ENCODE peak calls at places on chromosome 3, in four cellular contexts. E, X, U and O are unnamed samples.

GRCh38 chr3:138043266-138044029 is 33.5 kb downstream of the CLDN18 start:
- DNase-seq in E (no peak), U (no peak), X (no peak), O (no peak)

GRCh38 chr3:38131621-38132369 is 5.1 kb downstream of the ACAA1 start:
- DNase-seq in X (no peak), E (no peak), U (no peak), O (no peak)

GRCh38 chr3:21722301-21722700 is 28.7 kb downstream of the ZNF385D start:
- DNase-seq in E (no peak), X (no peak), U (no peak), O (no peak)

GRCh38 chr3:64023187-64023860 is at the start of gene PSMD6:
- DNase-seq in X (peak; percentile 88), E (peak; percentile 92), U (peak; percentile 88), O (peak; percentile 76)

GRCh38 chr3:27507111-27507510 is 22.9 kb upstream of the SLC4A7 start:
- DNase-seq in X (no peak), E (no peak), U (no peak), O (no peak)

GRCh38 chr3:55860040-55860439 is 372.9 kb upstream of the WNT5A start:
- DNase-seq in X (no peak), U (no peak), E (no peak), O (no peak)

GRCh38 chr3:31567036-31567435 is 34.3 kb downstream of the STT3B start:
- DNase-seq in U (no peak), X (no peak), E (no peak), O (peak; percentile 5)

GRCh38 chr3:23767546-23767945 is 38.2 kb upstream of the UBE2E1 start:
- DNase-seq in E (no peak), X (no peak), U (no peak), O (no peak)

DNA sequence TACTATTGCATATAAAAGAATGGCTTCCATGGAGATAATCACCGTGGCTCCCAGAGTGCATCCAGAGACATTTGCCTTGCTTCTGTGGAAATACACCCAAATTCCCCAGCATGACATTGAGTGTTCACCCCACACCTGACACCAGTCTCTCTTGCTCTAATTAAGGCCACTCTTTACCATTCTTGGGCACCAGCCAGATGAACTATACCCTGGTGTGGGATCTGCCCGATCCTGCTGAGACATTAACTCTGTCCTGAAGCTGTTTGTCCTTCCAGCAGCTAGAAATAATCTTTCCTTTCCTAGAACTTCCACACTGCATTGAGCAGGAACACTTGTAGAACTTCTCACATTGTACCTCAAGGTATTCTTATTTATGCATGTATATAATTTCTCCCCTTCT is 105.2 kb downstream of the LPP start:
- DNase-seq in E (no peak), X (no peak), U (no peak), O (peak; percentile 82)
- H3K4me1 ChIP-seq in E (peaks cover 95% of the 10 kb centered on the region), X (no peaks in the 10 kb centered on the region), U (peaks cover 31% of the 10 kb centered on the region), O (peaks cover 9% of the 10 kb centered on the region)

GRCh38 chr3:187536185-187536584 is 134.0 kb downstream of the SST start:
- DNase-seq in U (no peak), E (no peak), X (no peak), O (no peak)
- H3K27me3 ChIP-seq in U (no peaks in the 10 kb centered on the region), E (no peaks in the 10 kb centered on the region), X (no peaks in the 10 kb centered on the region), O (no peaks in the 10 kb centered on the region)

DNA sequence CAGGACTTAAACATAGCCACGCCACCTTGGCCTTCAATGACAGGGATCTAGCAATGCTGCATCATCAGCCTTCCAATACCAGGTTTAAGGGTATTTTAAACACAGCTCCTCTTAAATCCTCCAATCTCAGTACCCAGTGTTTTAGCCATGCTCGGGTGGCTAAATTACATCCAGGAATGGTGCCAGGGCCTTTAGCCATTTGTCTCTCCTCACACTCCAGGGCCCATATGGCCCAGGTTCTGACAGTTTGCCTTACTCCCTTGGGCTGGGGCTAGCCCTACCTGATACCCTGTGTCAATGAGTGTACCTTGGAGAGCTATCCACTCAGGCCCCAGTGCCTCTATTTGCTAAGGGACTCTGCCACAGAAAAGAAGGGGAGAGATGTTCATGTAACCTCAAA is 29.4 kb downstream of the ZNF589 start:
- DNase-seq in U (no peak), E (no peak), X (no peak), O (no peak)
- H3K9me3 ChIP-seq in U (no peaks in the 10 kb centered on the region), E (no peaks in the 10 kb centered on the region), X (no peaks in the 10 kb centered on the region), O (no peaks in the 10 kb centered on the region)

DNA sequence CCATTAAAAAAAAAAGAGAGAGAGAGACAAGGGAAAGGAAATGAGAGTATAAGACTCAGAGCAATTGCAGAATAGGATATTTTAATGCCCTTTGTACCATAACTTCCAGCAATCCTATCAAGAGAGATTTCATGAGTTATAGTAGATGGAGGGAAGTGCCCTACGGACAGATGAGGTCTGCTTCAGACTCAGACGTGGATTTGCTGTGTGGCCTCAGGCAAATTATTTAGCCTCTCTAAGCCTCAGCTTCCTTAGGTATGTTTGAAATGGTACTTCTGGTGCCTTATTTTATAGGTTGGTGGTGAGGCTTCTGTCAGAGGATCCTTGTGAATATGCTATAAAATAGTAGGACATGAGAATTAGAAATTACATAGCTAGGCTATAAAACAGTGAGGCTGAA is 448.2 kb downstream of the EDEM1 start:
- DNase-seq in X (no peak), E (no peak), U (no peak), O (no peak)
- H3K4me1 ChIP-seq in X (no peaks in the 10 kb centered on the region), E (no peaks in the 10 kb centered on the region), U (no peaks in the 10 kb centered on the region), O (no peaks in the 10 kb centered on the region)

DNA sequence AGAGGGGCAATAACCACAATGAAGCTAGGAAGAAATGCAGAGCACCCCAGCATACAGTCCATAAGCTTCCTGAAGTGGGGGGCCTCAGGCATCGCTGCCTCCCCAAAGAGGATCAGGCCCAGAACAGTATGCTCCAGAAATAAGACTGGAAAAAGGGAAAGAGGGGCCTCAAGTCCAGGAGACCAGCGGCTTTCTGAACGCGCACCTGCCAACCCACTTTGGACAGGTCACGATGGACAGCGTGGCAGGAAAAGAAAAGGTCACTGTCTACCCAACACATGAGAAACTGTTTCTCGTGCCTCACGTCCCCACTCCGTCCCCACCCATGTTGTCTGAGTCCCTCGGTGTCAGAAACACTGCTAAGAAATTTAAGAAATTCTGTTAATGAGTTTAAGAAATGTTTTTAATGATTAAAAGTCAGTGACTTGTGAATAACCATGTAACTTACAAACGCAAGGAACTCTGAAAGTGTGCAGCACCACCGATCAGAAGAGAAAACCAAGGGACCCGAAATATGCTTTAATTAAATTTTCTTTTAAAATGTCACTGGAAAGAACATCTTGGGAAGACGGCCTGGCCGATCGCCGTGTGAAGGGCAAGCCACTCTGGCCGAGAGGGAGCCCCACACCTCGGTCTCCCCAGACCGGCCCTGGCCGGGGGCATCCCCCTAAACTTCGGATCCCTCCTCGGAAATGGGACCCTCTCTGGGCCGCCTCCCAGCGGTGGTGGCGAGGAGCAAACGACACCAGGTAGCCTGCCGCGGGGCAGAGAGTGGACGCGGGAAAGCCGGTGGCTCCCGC is 1.7 kb upstream of the PPARG start:
- DNase-seq in U (no peak), X (no peak), E (no peak), O (peak; percentile 41)
- H3K27me3 ChIP-seq in U (no peaks in the 10 kb centered on the region), X (no peaks in the 10 kb centered on the region), E (peaks cover 6% of the 10 kb centered on the region), O (peaks cover 9% of the 10 kb centered on the region)

GRCh38 chr3:183375787-183376186 is 52.6 kb downstream of the MCF2L2 start:
- DNase-seq in U (no peak), E (no peak), X (no peak), O (no peak)
- H3K9me3 ChIP-seq in U (no peaks in the 10 kb centered on the region), E (no peaks in the 10 kb centered on the region), X (no peaks in the 10 kb centered on the region), O (no peaks in the 10 kb centered on the region)

GRCh38 chr3:134829716-134830115 is 34.7 kb downstream of the EPHB1 start:
- DNase-seq in X (no peak), E (no peak), U (no peak), O (no peak)

GRCh38 chr3:134822065-134822464 is 27.0 kb downstream of the EPHB1 start:
- DNase-seq in E (no peak), X (no peak), U (no peak), O (peak; percentile 25)

GRCh38 chr3:134824676-134825290 is 29.7 kb downstream of the EPHB1 start:
- DNase-seq in U (no peak), X (no peak), E (peak; percentile 47), O (no peak)

GRCh38 chr3:134832585-134832984 is 37.5 kb downstream of the EPHB1 start:
- DNase-seq in U (no peak), E (no peak), X (no peak), O (no peak)

GRCh38 chr3:134827213-134827612 is 32.2 kb downstream of the EPHB1 start:
- DNase-seq in U (no peak), X (no peak), E (no peak), O (no peak)
- H3K4me1 ChIP-seq in U (no peaks in the 10 kb centered on the region), X (no peaks in the 10 kb centered on the region), E (peaks cover 7% of the 10 kb centered on the region), O (no peaks in the 10 kb centered on the region)

GRCh38 chr3:123361019-123361418 is 87.9 kb downstream of the ADCY5 start:
- DNase-seq in X (no peak), E (peak; percentile 28), U (no peak), O (no peak)
- H3K27me3 ChIP-seq in X (no peaks in the 10 kb centered on the region), E (no peaks in the 10 kb centered on the region), U (no peaks in the 10 kb centered on the region), O (peaks cover 3% of the 10 kb centered on the region)

GRCh38 chr3:197244751-197245150 is 53.7 kb downstream of the DLG1 start:
- DNase-seq in E (no peak), U (no peak), X (no peak), O (no peak)
- H3K9me3 ChIP-seq in E (no peaks in the 10 kb centered on the region), U (peaks cover 8% of the 10 kb centered on the region), X (peaks cover 45% of the 10 kb centered on the region), O (no peaks in the 10 kb centered on the region)

GRCh38 chr3:106823706-106824105 is 553.5 kb upstream of the CCDC54 start:
- DNase-seq in U (no peak), E (no peak), X (no peak), O (no peak)

GRCh38 chr3:106822204-106822603 is 555.0 kb upstream of the CCDC54 start:
- DNase-seq in U (no peak), E (no peak), X (no peak), O (no peak)

GRCh38 chr3:106825962-106826605 is 551.2 kb upstream of the CCDC54 start:
- DNase-seq in E (no peak), X (no peak), U (no peak), O (no peak)

GRCh38 chr3:106826861-106827311 is 550.4 kb upstream of the CCDC54 start:
- DNase-seq in X (no peak), E (no peak), U (no peak), O (no peak)

DNA sequence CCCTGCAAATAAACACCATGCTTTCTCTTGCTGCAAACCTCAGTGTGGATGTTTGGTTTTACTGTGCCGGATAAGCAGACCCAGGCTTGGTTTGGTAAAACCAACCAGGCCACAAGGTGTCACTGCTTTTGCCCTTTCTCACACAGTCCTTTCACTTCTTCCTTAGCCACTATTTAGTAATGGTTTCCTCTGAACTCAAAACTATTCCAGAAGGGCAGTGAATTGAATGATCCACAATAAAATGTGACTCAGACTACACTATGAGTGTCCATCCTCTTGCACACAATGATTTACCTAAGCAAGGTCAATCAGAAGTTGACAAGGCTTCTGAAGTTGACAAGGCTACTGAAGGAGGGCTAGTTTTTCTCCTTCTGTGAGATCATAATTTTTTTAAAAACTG is 552.4 kb upstream of the CCDC54 start:
- DNase-seq in X (no peak), U (peak; percentile 20), E (no peak), O (no peak)
- H3K4me1 ChIP-seq in X (no peaks in the 10 kb centered on the region), U (no peaks in the 10 kb centered on the region), E (peaks cover 17% of the 10 kb centered on the region), O (no peaks in the 10 kb centered on the region)